ENCODE peak calls at places on chromosomes 5 and 9, in six cellular contexts. E, G, T, X, V and U are unnamed samples.

GRCh38 chr5:73030995-73031394 is 75.2 kb downstream of the FCHO2 start:
- DNase-seq in E (no peak), G (no peak), T (no peak), X (no peak), V (peak), U (no peak)

GRCh38 chr5:57199866-57200265 is 26.0 kb downstream of the GPBP1 start:
- DNase-seq in E (no peak), G (no peak), T (no peak), X (no peak), V (no peak), U (no peak)

GRCh38 chr9:88024896-88025295 is 50.6 kb upstream of the CDK20 start:
- DNase-seq in E (no peak), G (no peak), T (no peak), X (no peak), V (no peak), U (no peak)

GRCh38 chr5:116032094-116032517 is at the start of gene ARL14EPL:
- DNase-seq in E (no peak), G (no peak), T (peak), X (peak), V (peak), U (peak)

GRCh38 chr5:36870399-36871040 is 6.0 kb upstream of the NIPBL start:
- DNase-seq in E (no peak), G (no peak), T (peak), X (no peak), V (peak), U (no peak)

GRCh38 chr5:95486185-95486584 is 68.6 kb downstream of the SKIC3 start:
- DNase-seq in E (no peak), G (no peak), T (no peak), X (no peak), V (no peak), U (no peak)

GRCh38 chr5:135444360-135444759 is 2.8 kb downstream of the DCANP1 start:
- DNase-seq in E (no peak), G (no peak), T (no peak), X (no peak), V (no peak), U (no peak)

GRCh38 chr5:167821096-167821590 is 470.3 kb upstream of the WWC1 start:
- DNase-seq in E (no peak), G (no peak), T (no peak), X (no peak), V (no peak), U (no peak)

GRCh38 chr9:104276709-104277245 is 182.7 kb downstream of the SMC2 start:
- DNase-seq in E (no peak), G (no peak), T (no peak), X (no peak), V (no peak), U (no peak)

GRCh38 chr9:96040591-96041461 is 165.3 kb downstream of the ERCC6L2 start:
- DNase-seq in E (no peak), G (no peak), T (no peak), X (no peak), V (no peak), U (no peak)

GRCh38 chr9:37645903-37646506 is 4.7 kb upstream of the FRMPD1 start:
- DNase-seq in E (no peak), G (no peak), T (no peak), X (no peak), V (no peak), U (no peak)

GRCh38 chr9:98971168-98971914 is 27.6 kb downstream of the COL15A1 start:
- DNase-seq in E (no peak), G (peak), T (no peak), X (peak), V (no peak), U (no peak)

GRCh38 chr9:108468364-108468763 is 387.4 kb downstream of the ACTL7B start:
- DNase-seq in E (no peak), G (no peak), T (peak), X (no peak), V (peak), U (peak)

GRCh38 chr5:108324886-108325285 is 57.0 kb downstream of the FBXL17 start:
- DNase-seq in E (no peak), G (no peak), T (no peak), X (no peak), V (no peak), U (no peak)

GRCh38 chr5:7852988-7853387 is 2.1 kb upstream of the CFAP90 start:
- DNase-seq in E (no peak), G (no peak), T (no peak), X (no peak), V (no peak), U (no peak)

GRCh38 chr9:90014421-90014820 is 409.6 kb downstream of the GADD45G start:
- DNase-seq in E (no peak), G (no peak), T (no peak), X (no peak), V (no peak), U (no peak)

GRCh38 chr5:177427211-177427822 is 841 bp downstream of the GRK6 start:
- DNase-seq in E (no peak), G (no peak), T (no peak), X (no peak), V (no peak), U (no peak)

GRCh38 chr9:116355153-116355827 is 201.7 kb downstream of the PAPPA start:
- DNase-seq in E (no peak), G (peak), T (no peak), X (no peak), V (no peak), U (no peak)

GRCh38 chr5:30676223-30676840 is 517.2 kb upstream of the CDH6 start:
- DNase-seq in E (no peak), G (no peak), T (no peak), X (no peak), V (no peak), U (no peak)

GRCh38 chr9:113381909-113382411 is 5.2 kb upstream of the HDHD3 start:
- DNase-seq in E (no peak), G (no peak), T (no peak), X (no peak), V (no peak), U (no peak)

GRCh38 chr9:129669946-129670345 is 4.5 kb downstream of the PRRX2 start:
- DNase-seq in E (no peak), G (no peak), T (no peak), X (no peak), V (no peak), U (no peak)

GRCh38 chr5:102762828-102763227 is 7.7 kb downstream of the PAM start:
- DNase-seq in E (no peak), G (no peak), T (no peak), X (no peak), V (no peak), U (no peak)

GRCh38 chr9:138049085-138049778 is 171.7 kb downstream of the CACNA1B start:
- DNase-seq in E (no peak), G (no peak), T (no peak), X (no peak), V (no peak), U (no peak)

GRCh38 chr9:127446720-127447415 is 4.3 kb downstream of the RPL12 start:
- DNase-seq in E (no peak), G (no peak), T (no peak), X (no peak), V (no peak), U (no peak)

GRCh38 chr5:40521925-40522324 is 157.8 kb upstream of the PTGER4 start:
- DNase-seq in E (no peak), G (no peak), T (no peak), X (no peak), V (no peak), U (no peak)

GRCh38 chr5:32445831-32446614 is 1.5 kb upstream of the ZFR start:
- DNase-seq in E (no peak), G (no peak), T (no peak), X (no peak), V (no peak), U (no peak)

DNA sequence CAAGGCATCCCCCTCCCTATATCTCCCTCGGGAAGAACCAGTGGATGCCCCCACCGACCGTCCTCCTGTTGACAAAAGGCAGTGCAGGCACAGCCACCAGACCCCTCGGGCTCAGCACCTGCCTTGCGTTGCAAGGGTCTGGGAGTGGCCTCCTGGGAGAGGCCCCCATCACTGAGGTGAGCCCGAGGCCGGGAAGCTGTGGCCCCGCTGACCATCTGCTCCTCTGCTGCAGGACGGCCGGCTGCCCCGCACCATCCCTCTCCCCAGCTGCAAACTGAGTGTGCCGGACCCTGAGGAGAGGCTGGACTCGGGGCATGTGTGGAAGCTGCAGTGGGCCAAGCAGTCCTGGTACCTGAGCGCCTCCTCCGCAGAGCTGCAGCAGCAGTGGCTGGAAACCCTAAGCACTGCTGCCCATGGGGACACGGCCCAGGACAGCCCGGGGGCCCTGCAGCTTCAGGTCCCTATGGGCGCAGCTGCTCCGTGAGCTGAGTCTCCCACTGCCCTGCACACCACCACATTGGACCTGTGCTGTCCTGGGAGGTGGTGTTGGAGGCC is 23.3 kb upstream of the SUSD3 start:
- DNase-seq in E (no peak), G (no peak), T (no peak), X (no peak), V (no peak), U (no peak)
- TF ChIP-seq CTCF in E (no peak), G (no peak), T (no peak), X (no peak), V (no peak), U (no peak)

DNA sequence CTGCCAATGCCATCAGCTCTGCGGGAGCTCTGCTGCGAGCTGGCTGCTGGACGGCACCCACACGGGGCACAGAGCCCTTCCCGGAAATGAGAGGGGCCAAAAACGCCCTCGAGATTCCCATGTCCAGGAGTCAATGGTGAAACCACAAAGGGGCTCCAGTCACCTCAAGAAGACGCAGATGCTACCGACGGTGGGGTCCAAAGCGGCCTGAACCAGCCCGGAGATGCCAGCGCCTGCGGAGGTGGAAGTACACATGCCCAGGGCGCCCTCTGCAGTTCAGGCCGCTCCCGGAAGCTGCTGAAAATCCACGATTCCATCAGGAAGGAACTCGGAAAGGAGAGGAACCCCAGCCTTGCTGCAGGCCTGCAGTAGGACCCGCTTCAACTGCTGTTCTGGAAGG is 82.4 kb upstream of the SELENOP start:
- DNase-seq in E (no peak), G (no peak), T (no peak), X (no peak), V (no peak), U (no peak)
- TF ChIP-seq CTCF in E (no peak), G (no peak), T (no peak), X (no peak), V (no peak), U (no peak)

GRCh38 chr9:5425006-5425628 is 12.6 kb downstream of the PLGRKT start:
- DNase-seq in E (no peak), G (no peak), T (peak), X (no peak), V (peak), U (no peak)
- TF ChIP-seq CTCF in E (no peak), G (peak), T (peak), X (no peak), V (peak), U (peak)

GRCh38 chr5:128674837-128675446 is 136.9 kb upstream of the FBN2 start:
- DNase-seq in E (no peak), G (no peak), T (peak), X (peak), V (peak), U (peak)
- TF ChIP-seq CTCF in E (peak), G (peak), T (peak), X (no peak), V (peak), U (peak)

DNA sequence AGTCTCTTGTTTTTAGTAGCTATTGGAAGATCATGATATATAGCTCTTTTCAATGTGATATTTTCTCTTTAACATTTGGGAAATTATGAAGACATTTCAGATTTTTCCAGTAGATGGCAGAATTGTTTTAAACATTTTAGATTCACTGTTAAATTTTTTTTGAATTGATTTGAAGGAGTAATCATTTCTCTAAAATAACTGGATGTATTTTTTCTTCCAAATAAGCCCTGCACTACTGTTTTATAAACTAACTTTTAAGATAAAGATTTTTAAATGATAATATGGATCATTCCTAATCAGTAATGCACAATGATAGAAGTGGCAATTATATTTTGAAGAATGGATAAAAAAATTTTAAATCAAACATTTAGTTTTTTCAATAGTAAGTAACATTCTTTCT is 14.2 kb downstream of the NDUFAF2 start:
- DNase-seq in E (no peak), G (no peak), T (no peak), X (no peak), V (no peak), U (no peak)
- TF ChIP-seq CTCF in E (no peak), G (no peak), T (no peak), X (peak), V (peak), U (peak)